ENCODE peak calls at places on chromosome 6, in seven cellular contexts. E, W, H, C, B, Q and N are unnamed samples.

GRCh38 chr6:26550250-26550993 is 12.3 kb downstream of the HMGN4 start:
- DNase-seq in Q (peak; percentile 62), W (peak; percentile 82), H (no peak), C (peak; percentile 58), B (no peak), E (peak; percentile 46), N (no peak)

GRCh38 chr6:44485601-44486000 is 98.1 kb downstream of the CDC5L start:
- DNase-seq in C (no peak), W (no peak), Q (no peak), B (no peak), H (no peak), E (no peak), N (no peak)

GRCh38 chr6:10248378-10248843 is 166.5 kb downstream of the TFAP2A start:
- DNase-seq in C (peak; percentile 5), Q (no peak), B (no peak), H (no peak), E (no peak), W (no peak), N (no peak)

GRCh38 chr6:134698228-134698627 is 251.7 kb downstream of the ALDH8A1 start:
- DNase-seq in Q (no peak), W (no peak), B (no peak), H (no peak), C (no peak), E (no peak), N (no peak)

GRCh38 chr6:146097586-146097985 is 68.7 kb downstream of the GRM1 start:
- DNase-seq in E (no peak), C (no peak), B (no peak), H (no peak), W (no peak), Q (no peak), N (no peak)

GRCh38 chr6:15421945-15422733 is 176.3 kb downstream of the JARID2 start:
- DNase-seq in E (no peak), C (no peak), B (no peak), W (no peak), H (no peak), Q (no peak), N (no peak)

GRCh38 chr6:43368517-43369160 is 808 bp downstream of the ZNF318 start:
- DNase-seq in C (peak; percentile 38), Q (peak; percentile 42), W (peak; percentile 67), B (no peak), H (peak; percentile 23), E (peak; percentile 51), N (peak; percentile 58)

GRCh38 chr6:142946924-142947701 is 2.1 kb upstream of the HIVEP2 start:
- DNase-seq in B (peak; percentile 81), C (peak; percentile 63), H (peak; percentile 71), E (peak; percentile 91), Q (peak; percentile 59), W (peak; percentile 87), N (peak; percentile 96)

GRCh38 chr6:1569377-1569776 is 40.3 kb upstream of the FOXC1 start:
- DNase-seq in Q (no peak), C (no peak), E (no peak), B (no peak), H (no peak), W (no peak), N (no peak)

GRCh38 chr6:48429021-48429420 is 318.0 kb upstream of the PTCHD4 start:
- DNase-seq in Q (no peak), W (no peak), H (no peak), C (no peak), B (no peak), E (no peak), N (no peak)

GRCh38 chr6:108807928-108808327 is 40.3 kb upstream of the ARMC2 start:
- DNase-seq in B (no peak), Q (no peak), H (no peak), W (no peak), E (no peak), C (no peak), N (no peak)

GRCh38 chr6:2767327-2767985 is 2.3 kb downstream of the WRNIP1 start:
- DNase-seq in E (no peak), H (no peak), C (no peak), B (no peak), W (no peak), Q (no peak), N (no peak)

GRCh38 chr6:34229877-34230276 is 6.8 kb upstream of the HMGA1 start:
- DNase-seq in W (no peak), C (no peak), Q (no peak), B (no peak), H (no peak), E (no peak), N (no peak)

GRCh38 chr6:145148392-145149175 is 586.7 kb downstream of the EPM2A start:
- DNase-seq in W (peak; percentile 25), B (no peak), E (peak; percentile 79), H (peak; percentile 81), Q (no peak), C (peak; percentile 91), N (no peak)

GRCh38 chr6:5132741-5133140 is 47.6 kb downstream of the PPP1R3G start:
- DNase-seq in H (no peak), E (no peak), C (peak; percentile 71), Q (no peak), W (peak; percentile 79), B (no peak), N (peak; percentile 53)

GRCh38 chr6:109165392-109165964 is 70.2 kb downstream of the CEP57L1 start:
- DNase-seq in W (peak; percentile 80), C (peak; percentile 35), H (no peak), E (peak; percentile 19), B (no peak), Q (no peak), N (no peak)

GRCh38 chr6:130676077-130676772 is 151.0 kb upstream of the SMLR1 start:
- DNase-seq in H (no peak), E (no peak), C (no peak), B (no peak), Q (no peak), W (no peak), N (no peak)

GRCh38 chr6:119137194-119138072 is 59.0 kb upstream of the FAM184A start:
- DNase-seq in W (peak; percentile 63), Q (no peak), H (no peak), E (no peak), C (peak; percentile 71), B (no peak), N (no peak)

GRCh38 chr6:44738652-44739141 is 351.2 kb downstream of the CDC5L start:
- DNase-seq in W (peak; percentile 66), Q (no peak), H (no peak), C (peak; percentile 60), E (no peak), B (no peak), N (peak; percentile 64)

GRCh38 chr6:86744048-86744447 is 193.3 kb upstream of the HTR1E start:
- DNase-seq in W (no peak), C (no peak), Q (no peak), E (no peak), H (no peak), B (no peak), N (no peak)

GRCh38 chr6:25893778-25894177 is 19.7 kb upstream of the SLC17A3 start:
- DNase-seq in B (no peak), W (no peak), Q (no peak), E (no peak), H (no peak), C (no peak), N (no peak)

GRCh38 chr6:132713355-132714134 is at the start of gene VNN1:
- DNase-seq in C (peak; percentile 30), E (no peak), Q (no peak), W (peak; percentile 8), H (no peak), B (no peak), N (peak; percentile 88)

GRCh38 chr6:16725145-16725864 is 36.0 kb downstream of the ATXN1 start:
- DNase-seq in C (peak; percentile 67), B (no peak), E (peak; percentile 63), Q (no peak), W (peak; percentile 66), H (no peak), N (no peak)

GRCh38 chr6:122049341-122049740 is 350.1 kb upstream of the HSF2 start:
- DNase-seq in E (peak; percentile 6), B (no peak), H (no peak), C (no peak), W (no peak), Q (no peak), N (no peak)

GRCh38 chr6:169918239-169918953 is 167.0 kb downstream of the ERMARD start:
- DNase-seq in B (no peak), C (no peak), E (no peak), W (no peak), H (no peak), Q (no peak), N (no peak)

GRCh38 chr6:29696147-29697129 is 15.5 kb upstream of the ZFP57 start:
- DNase-seq in W (peak; percentile 37), B (no peak), E (peak; percentile 55), Q (no peak), C (peak; percentile 5), H (peak; percentile 37), N (no peak)